ENCODE peak calls at places on chromosomes 5 and 9, in ten cellular contexts. F is heart right ventricle, I is A549, L is IMR-90, J is psoas muscle, D is thoracic aorta, U is HepG2, R is RWPE2, H is GM23338, C is left lung. X is an unnamed sample.

GRCh38 chr5:79487251-79487650 is 26.7 kb downstream of the HOMER1 start:
- ATAC-seq in F (no peak), I (no peak), L (no peak), J (no peak), D (no peak), U (no peak), R (no peak), H (no peak), C (no peak), X (no peak)

GRCh38 chr5:169648725-169649124 is 11.7 kb downstream of the DOCK2 start:
- ATAC-seq in F (no peak), I (no peak), L (peak), J (no peak), D (no peak), U (no peak), R (no peak), H (no peak), C (no peak), X (no peak)

GRCh38 chr9:123607479-123607878 is 251.5 kb downstream of the CRB2 start:
- ATAC-seq in F (no peak), I (no peak), L (no peak), J (no peak), D (no peak), U (peak), R (no peak), H (no peak), C (no peak), X (no peak)

GRCh38 chr9:34987160-34988040 is 2.1 kb upstream of the DNAJB5 start:
- ATAC-seq in F (no peak), I (no peak), L (no peak), J (no peak), D (no peak), U (no peak), R (no peak), H (no peak), C (no peak), X (no peak)

GRCh38 chr9:22649384-22649783 is 202.8 kb downstream of the DMRTA1 start:
- ATAC-seq in F (peak), I (no peak), L (no peak), J (peak), D (no peak), U (no peak), R (no peak), H (no peak), C (peak), X (peak)

GRCh38 chr9:130331573-130331972 is 66.0 kb downstream of the HMCN2 start:
- ATAC-seq in F (peak), I (peak), L (peak), J (peak), D (no peak), U (no peak), R (peak), H (no peak), C (peak), X (peak)

GRCh38 chr5:67192719-67193464 is 3.7 kb downstream of the CD180 start:
- ATAC-seq in F (no peak), I (no peak), L (no peak), J (no peak), D (no peak), U (no peak), R (no peak), H (no peak), C (peak), X (peak)

GRCh38 chr5:38527475-38527874 is 29.0 kb downstream of the LIFR start:
- ATAC-seq in F (no peak), I (no peak), L (no peak), J (no peak), D (no peak), U (no peak), R (no peak), H (no peak), C (no peak), X (no peak)

GRCh38 chr9:95077053-95077765 is 240.3 kb downstream of the FANCC start:
- ATAC-seq in F (peak), I (no peak), L (no peak), J (peak), D (peak), U (no peak), R (no peak), H (no peak), C (no peak), X (no peak)

GRCh38 chr9:111936391-111936790 is 39.8 kb downstream of the UGCG start:
- ATAC-seq in F (no peak), I (no peak), L (no peak), J (no peak), D (no peak), U (no peak), R (no peak), H (no peak), C (no peak), X (no peak)

GRCh38 chr9:84266087-84266561 is 74.4 kb downstream of the SLC28A3 start:
- ATAC-seq in F (no peak), I (no peak), L (no peak), J (no peak), D (no peak), U (peak), R (no peak), H (peak), C (no peak), X (no peak)

GRCh38 chr9:14306672-14307646 is 7.0 kb downstream of the NFIB start:
- ATAC-seq in F (peak), I (no peak), L (no peak), J (peak), D (no peak), U (no peak), R (no peak), H (peak), C (no peak), X (no peak)

GRCh38 chr9:93670208-93671029 is 94.0 kb downstream of the PHF2 start:
- ATAC-seq in F (no peak), I (peak), L (peak), J (peak), D (no peak), U (peak), R (no peak), H (no peak), C (no peak), X (peak)

GRCh38 chr5:66529704-66530103 is 66.5 kb upstream of the MAST4 start:
- ATAC-seq in F (peak), I (no peak), L (no peak), J (no peak), D (no peak), U (no peak), R (no peak), H (no peak), C (peak), X (no peak)

GRCh38 chr5:95959051-95959963 is 2.3 kb downstream of the ELL2 start:
- ATAC-seq in F (no peak), I (no peak), L (no peak), J (no peak), D (no peak), U (peak), R (no peak), H (peak), C (no peak), X (no peak)

GRCh38 chr5:40554048-40554447 is 125.7 kb upstream of the PTGER4 start:
- ATAC-seq in F (no peak), I (no peak), L (no peak), J (no peak), D (no peak), U (no peak), R (no peak), H (no peak), C (no peak), X (no peak)

GRCh38 chr9:16442622-16443021 is 427.8 kb downstream of the BNC2 start:
- ATAC-seq in F (no peak), I (peak), L (peak), J (peak), D (no peak), U (no peak), R (peak), H (peak), C (no peak), X (peak)

GRCh38 chr9:112939418-112939817 is 48.7 kb upstream of the SLC46A2 start:
- ATAC-seq in F (no peak), I (no peak), L (no peak), J (no peak), D (no peak), U (no peak), R (peak), H (no peak), C (no peak), X (no peak)

GRCh38 chr5:98231089-98231488 is 542.4 kb upstream of the RGMB start:
- ATAC-seq in F (no peak), I (no peak), L (no peak), J (no peak), D (no peak), U (no peak), R (no peak), H (no peak), C (no peak), X (no peak)

GRCh38 chr9:93061791-93062299 is 3.3 kb downstream of the SUSD3 start:
- ATAC-seq in F (no peak), I (no peak), L (no peak), J (no peak), D (no peak), U (peak), R (no peak), H (peak), C (no peak), X (no peak)

GRCh38 chr5:157328277-157328912 is 62.5 kb downstream of the CYFIP2 start:
- ATAC-seq in F (peak), I (peak), L (peak), J (peak), D (peak), U (peak), R (peak), H (peak), C (peak), X (peak)

GRCh38 chr5:157335534-157336422 is 69.9 kb downstream of the CYFIP2 start:
- ATAC-seq in F (peak), I (no peak), L (peak), J (no peak), D (no peak), U (peak), R (peak), H (no peak), C (no peak), X (no peak)

GRCh38 chr5:157336423-157336744 is 70.5 kb downstream of the CYFIP2 start:
- ATAC-seq in F (no peak), I (no peak), L (no peak), J (no peak), D (no peak), U (peak), R (peak), H (no peak), C (no peak), X (no peak)

GRCh38 chr5:157327771-157328170 is 61.8 kb downstream of the CYFIP2 start:
- ATAC-seq in F (no peak), I (peak), L (no peak), J (no peak), D (no peak), U (no peak), R (no peak), H (no peak), C (no peak), X (no peak)

GRCh38 chr5:157331807-157332206 is 65.9 kb downstream of the CYFIP2 start:
- ATAC-seq in F (no peak), I (no peak), L (no peak), J (no peak), D (no peak), U (no peak), R (no peak), H (no peak), C (no peak), X (no peak)
- H3K27ac ChIP-seq in F (no peak), I (no peak), L (no peak), J (no peak), D (no peak), U (no peak), R (no peak), H (no peak), C (no peak), X (no peak)

DNA sequence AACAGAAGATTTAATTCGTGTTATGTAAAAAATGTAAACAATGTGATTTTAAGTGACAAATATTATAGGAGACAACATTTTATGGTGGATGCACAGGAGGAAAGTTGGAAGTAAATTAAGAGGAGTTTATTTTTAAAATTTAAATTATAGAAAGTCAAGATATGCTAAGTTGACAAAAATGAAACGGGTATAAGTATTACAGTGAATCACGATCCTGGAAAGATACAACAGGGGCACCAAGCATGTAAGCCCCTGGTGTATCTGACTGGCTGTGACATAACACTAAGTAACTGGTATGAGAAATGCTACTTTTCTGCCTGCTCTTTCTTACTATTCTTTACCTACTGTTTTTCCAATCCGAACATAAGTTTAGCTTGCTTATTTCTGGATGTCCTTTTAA is 419.8 kb upstream of the CHD1 start:
- ATAC-seq in F (no peak), I (no peak), L (no peak), J (no peak), D (no peak), U (no peak), R (no peak), H (no peak), C (no peak), X (no peak)
- H3K4me3 ChIP-seq in F (no peak), I (no peak), L (no peak), J (no peak), D (no peak), U (no peak), R (no peak), H (no peak), C (no peak), X (no peak)

GRCh38 chr5:142167458-142167857 is 58.9 kb downstream of the NDFIP1 start:
- ATAC-seq in F (no peak), I (peak), L (no peak), J (no peak), D (no peak), U (no peak), R (no peak), H (no peak), C (no peak), X (no peak)
- TF ChIP-seq CTCF in F (no peak), I (no peak), L (no peak), J (no peak), D (no peak), U (no peak), R (no peak), H (peak), C (no peak), X (no peak)

GRCh38 chr5:132273631-132274030 is 16.1 kb downstream of the PDLIM4 start:
- ATAC-seq in F (no peak), I (no peak), L (no peak), J (no peak), D (no peak), U (no peak), R (no peak), H (no peak), C (no peak), X (no peak)

GRCh38 chr5:132271251-132272246 is 14.1 kb downstream of the PDLIM4 start:
- ATAC-seq in F (peak), I (no peak), L (no peak), J (no peak), D (no peak), U (no peak), R (no peak), H (peak), C (peak), X (no peak)

GRCh38 chr5:132272341-132273210 is 15.1 kb downstream of the PDLIM4 start:
- ATAC-seq in F (peak), I (peak), L (no peak), J (peak), D (no peak), U (peak), R (peak), H (peak), C (peak), X (peak)

GRCh38 chr5:132275367-132276220 is 18.1 kb downstream of the PDLIM4 start:
- ATAC-seq in F (no peak), I (no peak), L (no peak), J (no peak), D (no peak), U (no peak), R (no peak), H (no peak), C (no peak), X (no peak)

DNA sequence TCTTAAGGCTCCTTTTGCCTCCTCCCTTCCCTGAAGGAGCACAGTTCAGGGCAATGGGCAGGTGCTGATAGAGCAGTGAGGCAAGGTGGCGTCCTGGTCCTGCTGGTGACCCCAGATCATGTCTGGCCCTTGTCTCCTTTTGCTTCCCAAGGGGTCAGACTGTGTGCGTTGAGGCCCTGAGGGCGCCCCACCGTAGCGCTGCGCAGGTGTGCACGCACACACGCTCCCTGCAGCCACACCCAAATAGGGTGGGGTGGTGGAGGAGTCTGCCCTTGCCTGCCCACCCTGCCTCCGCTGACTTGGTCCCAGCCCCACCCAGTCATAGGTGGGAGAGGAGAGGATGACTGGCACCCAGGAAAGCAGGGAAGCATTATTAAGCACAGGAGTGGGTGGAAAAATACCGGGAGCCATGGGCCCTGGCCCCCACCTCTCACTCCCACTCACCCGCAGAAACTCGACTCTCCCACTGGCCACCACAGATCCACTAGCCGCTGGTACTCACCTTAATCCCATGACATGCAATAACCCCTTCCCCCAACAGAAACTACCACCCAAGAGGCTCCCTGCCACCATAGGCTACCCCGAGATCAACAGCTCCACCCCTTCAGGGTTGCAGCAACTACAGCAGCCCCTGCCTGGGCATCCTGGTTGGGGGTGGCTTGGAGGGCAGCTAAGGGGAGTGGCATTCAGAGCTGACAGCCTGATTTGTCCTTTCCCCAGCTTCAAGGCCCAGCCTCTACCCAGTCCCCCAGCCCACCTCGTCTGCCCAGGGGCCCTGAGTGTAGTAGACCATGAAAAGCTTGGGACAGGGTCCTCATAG is 16.8 kb downstream of the PDLIM4 start:
- ATAC-seq in F (no peak), I (no peak), L (no peak), J (no peak), D (no peak), U (no peak), R (no peak), H (peak), C (no peak), X (no peak)
- H3K27ac ChIP-seq in F (no peak), I (no peak), L (no peak), J (no peak), D (no peak), U (no peak), R (no peak), H (no peak), C (no peak), X (peak)

DNA sequence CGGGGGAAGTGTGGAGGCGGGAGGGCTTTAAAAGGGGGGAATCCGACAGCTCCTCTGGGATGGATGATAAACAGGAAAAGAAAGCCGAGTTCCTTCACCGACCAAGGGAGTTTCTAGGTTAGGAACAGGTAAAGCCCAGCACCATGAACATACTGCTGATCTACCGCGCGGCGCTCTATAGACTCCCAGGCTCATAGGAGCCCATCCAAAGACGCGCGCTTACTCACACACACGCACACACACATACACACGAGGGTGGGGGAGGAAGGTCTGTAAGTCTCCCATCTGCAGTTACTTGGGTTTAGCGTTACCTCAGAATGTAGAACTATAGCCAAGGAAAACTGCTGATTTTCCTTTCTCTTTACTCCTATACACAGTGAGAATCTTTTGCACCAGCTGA is 2.6 kb upstream of the GABRB2 start:
- ATAC-seq in F (no peak), I (peak), L (no peak), J (no peak), D (no peak), U (no peak), R (peak), H (peak), C (peak), X (peak)
- H3K4me3 ChIP-seq in F (no peak), I (peak), L (no peak), J (no peak), D (no peak), U (no peak), R (no peak), H (peak), C (no peak), X (no peak)

GRCh38 chr5:78129632-78130031 is 164.9 kb downstream of the AP3B1 start:
- ATAC-seq in F (no peak), I (no peak), L (no peak), J (no peak), D (no peak), U (no peak), R (no peak), H (no peak), C (no peak), X (no peak)

GRCh38 chr5:78133423-78133822 is 161.1 kb downstream of the AP3B1 start:
- ATAC-seq in F (no peak), I (no peak), L (no peak), J (no peak), D (no peak), U (no peak), R (no peak), H (no peak), C (no peak), X (no peak)

GRCh38 chr5:78132507-78132906 is 162.0 kb downstream of the AP3B1 start:
- ATAC-seq in F (no peak), I (no peak), L (no peak), J (no peak), D (no peak), U (no peak), R (no peak), H (no peak), C (no peak), X (no peak)

GRCh38 chr5:78127875-78128274 is 166.6 kb downstream of the AP3B1 start:
- ATAC-seq in F (no peak), I (peak), L (no peak), J (no peak), D (no peak), U (no peak), R (no peak), H (peak), C (no peak), X (no peak)
- TF ChIP-seq CTCF in F (no peak), I (peak), L (no peak), J (no peak), D (no peak), U (no peak), R (peak), H (peak), C (no peak), X (no peak)

GRCh38 chr9:77808750-77809079 is 160.6 kb upstream of the GNA14 start:
- ATAC-seq in F (no peak), I (no peak), L (no peak), J (no peak), D (no peak), U (peak), R (no peak), H (no peak), C (no peak), X (no peak)
- H3K27ac ChIP-seq in F (no peak), I (no peak), L (no peak), J (no peak), D (no peak), U (peak), R (peak), H (no peak), C (peak), X (no peak)

GRCh38 chr5:88142801-88143692 is 125.6 kb downstream of the TMEM161B start:
- ATAC-seq in F (no peak), I (no peak), L (no peak), J (peak), D (no peak), U (no peak), R (no peak), H (no peak), C (no peak), X (no peak)
- H3K4me3 ChIP-seq in F (peak), I (peak), L (peak), J (peak), D (peak), U (peak), R (no peak), H (peak), C (peak), X (peak)

DNA sequence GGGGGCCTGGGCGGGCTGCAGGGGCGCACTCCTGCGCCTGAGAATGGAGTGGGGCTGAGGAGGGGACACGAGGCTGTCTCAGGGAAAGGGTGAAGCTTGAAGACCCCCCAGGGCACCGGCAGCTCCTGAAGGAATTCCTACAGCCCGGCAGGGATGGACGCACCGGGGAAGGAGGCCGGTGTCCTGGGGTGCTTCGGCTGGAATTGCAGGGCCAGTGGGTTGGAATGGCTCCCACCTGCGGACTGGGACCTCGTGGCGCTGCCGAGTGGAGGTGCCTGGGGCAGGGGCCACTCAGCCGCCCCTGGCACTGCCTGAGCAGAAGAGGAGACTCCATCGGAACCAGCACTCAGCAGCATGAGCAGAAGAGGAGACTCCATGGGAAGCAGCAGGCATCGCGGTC is 17.9 kb upstream of the TMEM250 start:
- ATAC-seq in F (no peak), I (no peak), L (no peak), J (no peak), D (no peak), U (no peak), R (no peak), H (no peak), C (no peak), X (no peak)
- TF ChIP-seq CTCF in F (no peak), I (no peak), L (no peak), J (no peak), D (no peak), U (no peak), R (no peak), H (no peak), C (no peak), X (no peak)